ENCODE peak calls at places on chromosome 16, in five cellular contexts. D, P, K, U and W are unnamed samples.
A peak's percentile ranks its signal among the peaks of the same experiment; 100 is the strongest.

GRCh38 chr16:54193656-54194007 is 93.0 kb downstream of the IRX3 start:
- DNase-seq in D (peak; percentile 95), P (peak; percentile 75), K (peak; percentile 58), U (peak; percentile 4), W (peak; percentile 90)

GRCh38 chr16:9372934-9373890 is 281.8 kb downstream of the HAPSTR1 start:
- DNase-seq in D (no peak), P (no peak), K (no peak), U (no peak), W (no peak)

GRCh38 chr16:13471036-13471435 is 448.9 kb upstream of the ERCC4 start:
- DNase-seq in D (no peak), P (no peak), K (no peak), U (no peak), W (peak; percentile 24)

GRCh38 chr16:1014771-1015495 is 33.4 kb downstream of the SOX8 start:
- DNase-seq in D (no peak), P (no peak), K (no peak), U (no peak), W (no peak)

GRCh38 chr16:1545044-1545736 is 11.7 kb downstream of the TMEM204 start:
- DNase-seq in D (no peak), P (no peak), K (peak; percentile 90), U (no peak), W (no peak)

GRCh38 chr16:5065813-5066212 is at the start of gene C16orf89:
- DNase-seq in D (no peak), P (no peak), K (no peak), U (no peak), W (no peak)

GRCh38 chr16:50841081-50841886 is 99.4 kb downstream of the CYLD start:
- DNase-seq in D (peak; percentile 24), P (peak; percentile 78), K (no peak), U (no peak), W (peak; percentile 66)

GRCh38 chr16:85903576-85903975 is 4.6 kb downstream of the IRF8 start:
- DNase-seq in D (no peak), P (no peak), K (no peak), U (peak; percentile 87), W (no peak)

GRCh38 chr16:74760007-74760767 is 14.4 kb downstream of the FA2H start:
- DNase-seq in D (no peak), P (no peak), K (no peak), U (no peak), W (no peak)

GRCh38 chr16:49282690-49283375 is 1.2 kb upstream of the CBLN1 start:
- DNase-seq in D (peak; percentile 66), P (no peak), K (peak; percentile 12), U (no peak), W (peak; percentile 75)

GRCh38 chr16:29820271-29820701 is at the start of gene MVP:
- DNase-seq in D (peak; percentile 39), P (no peak), K (no peak), U (no peak), W (no peak)

GRCh38 chr16:49748322-49748721 is 107.6 kb downstream of the ZNF423 start:
- DNase-seq in D (no peak), P (no peak), K (no peak), U (no peak), W (no peak)

GRCh38 chr16:47565454-47565853 is 104.3 kb downstream of the PHKB start:
- DNase-seq in D (no peak), P (no peak), K (no peak), U (no peak), W (no peak)

GRCh38 chr16:68636064-68636551 is 9.0 kb upstream of the CDH3 start:
- DNase-seq in D (no peak), P (no peak), K (no peak), U (no peak), W (no peak)

GRCh38 chr16:30786936-30787612 is at the start of gene ZNF629:
- DNase-seq in D (peak; percentile 87), P (peak; percentile 85), K (peak; percentile 79), U (no peak), W (peak; percentile 70)

GRCh38 chr16:2964416-2965223 is 545 bp downstream of the KREMEN2 start:
- DNase-seq in D (peak; percentile 95), P (peak; percentile 88), K (peak; percentile 74), U (no peak), W (peak; percentile 98)

GRCh38 chr16:72959301-72959996 is 88.5 kb downstream of the ZFHX3 start:
- DNase-seq in D (no peak), P (no peak), K (no peak), U (no peak), W (no peak)

GRCh38 chr16:53950677-53951076 is 246.7 kb downstream of the FTO start:
- DNase-seq in D (no peak), P (no peak), K (no peak), U (no peak), W (no peak)

GRCh38 chr16:58051821-58052603 is 26.5 kb downstream of the MMP15 start:
- DNase-seq in D (no peak), P (no peak), K (no peak), U (no peak), W (no peak)

GRCh38 chr16:85112364-85112763 is at the start of gene CIBAR2:
- DNase-seq in D (peak; percentile 63), P (no peak), K (no peak), U (no peak), W (no peak)

GRCh38 chr16:23953476-23953875 is 117.7 kb downstream of the PRKCB start:
- DNase-seq in D (no peak), P (no peak), K (no peak), U (no peak), W (no peak)

GRCh38 chr16:54932737-54933254 is 2.1 kb downstream of the IRX5 start:
- DNase-seq in D (peak; percentile 73), P (no peak), K (no peak), U (no peak), W (peak; percentile 60)

GRCh38 chr16:80299416-80299815 is 241.4 kb upstream of the DYNLRB2 start:
- DNase-seq in D (no peak), P (no peak), K (peak; percentile 9), U (no peak), W (no peak)

GRCh38 chr16:53061701-53062159 is 6.9 kb downstream of the CHD9 start:
- DNase-seq in D (no peak), P (no peak), K (peak; percentile 70), U (peak; percentile 96), W (no peak)

GRCh38 chr16:5944971-5945370 is 847.4 kb upstream of the EEF2KMT start:
- DNase-seq in D (no peak), P (no peak), K (no peak), U (no peak), W (no peak)

DNA sequence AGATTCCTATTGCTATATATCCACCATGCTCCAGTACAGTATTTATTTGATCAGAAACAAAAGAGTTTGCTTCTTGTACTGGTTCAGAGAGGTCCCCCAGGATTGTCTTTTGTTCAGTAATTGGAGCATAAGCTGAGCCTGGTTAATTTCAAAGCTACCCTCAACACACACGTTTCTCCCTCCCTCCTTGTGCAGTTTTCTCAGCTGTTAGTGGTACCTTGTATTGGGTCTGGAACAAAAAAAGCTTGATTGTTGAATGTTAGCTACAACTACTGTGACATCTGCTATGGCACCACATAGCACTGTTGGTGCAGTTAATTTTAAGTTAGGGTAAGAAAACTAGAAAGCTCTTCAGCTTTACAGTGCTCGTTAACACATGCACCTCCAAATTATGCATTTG is 50.0 kb downstream of the NUP93 start:
- DNase-seq in D (no peak), P (no peak), K (no peak), U (no peak), W (no peak)
- TF ChIP-seq ATF2 in D (no peak), P (no peak), K (no peak), U (no peak), W (no peak)

GRCh38 chr16:82460761-82461160 is 166.0 kb upstream of the CDH13 start:
- DNase-seq in D (no peak), P (no peak), K (peak; percentile 55), U (no peak), W (no peak)

GRCh38 chr16:82454566-82454965 is 172.2 kb upstream of the CDH13 start:
- DNase-seq in D (no peak), P (no peak), K (no peak), U (no peak), W (no peak)

GRCh38 chr16:82459580-82460256 is 167.1 kb upstream of the CDH13 start:
- DNase-seq in D (no peak), P (no peak), K (no peak), U (no peak), W (no peak)

GRCh38 chr16:82454152-82454551 is 172.6 kb upstream of the CDH13 start:
- DNase-seq in D (no peak), P (no peak), K (no peak), U (no peak), W (no peak)

DNA sequence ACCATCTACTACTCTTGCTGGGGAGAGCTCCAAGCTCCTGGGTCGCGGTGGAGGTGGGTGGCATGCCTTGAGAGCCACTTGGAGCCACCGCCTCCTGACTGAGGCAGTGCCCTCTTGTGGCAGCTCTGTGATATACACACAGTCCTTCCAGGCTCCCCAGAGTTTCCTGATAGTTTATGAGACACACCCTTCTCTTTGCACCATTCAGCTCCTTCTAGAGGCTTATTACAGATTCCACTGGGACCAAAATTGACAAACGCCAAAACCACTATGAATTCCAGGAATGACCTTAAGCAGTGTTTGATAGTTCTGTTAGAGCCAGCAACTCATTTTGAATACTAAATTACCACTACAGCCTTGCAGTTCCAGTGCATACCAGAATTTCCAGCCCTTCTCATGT is 170.1 kb upstream of the CDH13 start:
- DNase-seq in D (peak; percentile 69), P (peak; percentile 74), K (peak; percentile 50), U (no peak), W (peak; percentile 73)
- TF ChIP-seq ATF2 in D (no peak), P (no peak), K (no peak), U (no peak), W (no peak)

GRCh38 chr16:56911771-56912541 is 20.0 kb upstream of the HERPUD1 start:
- DNase-seq in D (no peak), P (no peak), K (no peak), U (peak; percentile 72), W (no peak)

GRCh38 chr16:56912746-56913703 is 18.9 kb upstream of the HERPUD1 start:
- DNase-seq in D (no peak), P (no peak), K (no peak), U (no peak), W (no peak)

GRCh38 chr16:56909484-56910113 is 22.3 kb upstream of the HERPUD1 start:
- DNase-seq in D (no peak), P (no peak), K (no peak), U (no peak), W (no peak)

GRCh38 chr16:56910114-56910511 is 21.8 kb upstream of the HERPUD1 start:
- DNase-seq in D (no peak), P (no peak), K (no peak), U (no peak), W (no peak)

GRCh38 chr16:56910654-56911539 is 21.0 kb upstream of the HERPUD1 start:
- DNase-seq in D (no peak), P (no peak), K (no peak), U (no peak), W (no peak)
- TF ChIP-seq ATF2 in D (no peak), P (no peak), K (no peak), U (peak; percentile 69), W (no peak)

GRCh38 chr16:67028167-67028554 is 788 bp upstream of the CBFB start:
- DNase-seq in D (no peak), P (no peak), K (no peak), U (no peak), W (no peak)

GRCh38 chr16:67027046-67027445 is 1.9 kb upstream of the CBFB start:
- DNase-seq in D (peak; percentile 22), P (no peak), K (no peak), U (no peak), W (no peak)

GRCh38 chr16:67024384-67024896 is 4.5 kb upstream of the CBFB start:
- DNase-seq in D (no peak), P (no peak), K (no peak), U (no peak), W (no peak)

GRCh38 chr16:67025151-67025550 is 3.8 kb upstream of the CBFB start:
- DNase-seq in D (no peak), P (no peak), K (peak; percentile 65), U (no peak), W (no peak)

GRCh38 chr16:67026570-67026969 is 2.4 kb upstream of the CBFB start:
- DNase-seq in D (no peak), P (no peak), K (no peak), U (no peak), W (no peak)
- TF ChIP-seq ATF2 in D (no peak), P (no peak), K (no peak), U (no peak), W (no peak)